ENCODE peak calls at places on chromosomes 6 and 20, in ten cellular contexts. G is GM23338, T is left ventricle myocardium inferior, W is uterus, J is tibial artery, L is IMR-90, N is psoas muscle, X is heart right ventricle, Y is ovary, A is spleen. S is an unnamed sample.

GRCh38 chr20:31496761-31497295 is 17.4 kb upstream of the HM13 start:
- DNase-seq in G (no peak), T (peak), W (peak), J (peak), L (no peak), N (peak), X (peak), Y (peak), A (no peak), S (no peak)

GRCh38 chr20:32960222-32960518 is 44.1 kb downstream of the SUN5 start:
- DNase-seq in G (no peak), T (no peak), W (no peak), J (no peak), L (no peak), N (no peak), X (no peak), Y (no peak), A (no peak), S (no peak)

GRCh38 chr6:124917769-124918168 is 44.5 kb upstream of the RNF217 start:
- DNase-seq in G (no peak), T (no peak), W (no peak), J (no peak), L (no peak), N (no peak), X (no peak), Y (no peak), A (no peak), S (no peak)

GRCh38 chr6:35534396-35535170 is 21.9 kb upstream of the TULP1 start:
- DNase-seq in G (peak), T (no peak), W (no peak), J (no peak), L (no peak), N (no peak), X (no peak), Y (no peak), A (no peak), S (no peak)

GRCh38 chr6:104689551-104690205 is 170.0 kb downstream of the HACE1 start:
- DNase-seq in G (no peak), T (no peak), W (no peak), J (no peak), L (peak), N (no peak), X (no peak), Y (no peak), A (no peak), S (peak)

GRCh38 chr20:49281059-49281912 is 3.4 kb upstream of the ZNFX1 start:
- DNase-seq in G (peak), T (no peak), W (no peak), J (no peak), L (no peak), N (no peak), X (no peak), Y (no peak), A (no peak), S (peak)

GRCh38 chr20:4154958-4155411 is 139.6 kb upstream of the RNF24 start:
- DNase-seq in G (no peak), T (no peak), W (no peak), J (no peak), L (no peak), N (no peak), X (peak), Y (no peak), A (peak), S (no peak)

GRCh38 chr6:56854086-56854485 is 100.8 kb upstream of the BEND6 start:
- DNase-seq in G (no peak), T (no peak), W (no peak), J (no peak), L (no peak), N (no peak), X (no peak), Y (no peak), A (no peak), S (no peak)

GRCh38 chr6:75223461-75223860 is 17.6 kb upstream of the COL12A1 start:
- DNase-seq in G (no peak), T (no peak), W (no peak), J (no peak), L (no peak), N (no peak), X (no peak), Y (no peak), A (no peak), S (no peak)

GRCh38 chr20:34458631-34459030 is 57.6 kb upstream of the DYNLRB1 start:
- DNase-seq in G (no peak), T (no peak), W (no peak), J (no peak), L (peak), N (no peak), X (no peak), Y (no peak), A (no peak), S (no peak)

GRCh38 chr6:157019733-157020132 is 242.6 kb downstream of the ARID1B start:
- DNase-seq in G (no peak), T (no peak), W (no peak), J (no peak), L (peak), N (no peak), X (no peak), Y (no peak), A (no peak), S (peak)

GRCh38 chr20:64155258-64156135 is 8.8 kb upstream of the MYT1 start:
- DNase-seq in G (no peak), T (no peak), W (no peak), J (no peak), L (no peak), N (no peak), X (no peak), Y (no peak), A (no peak), S (no peak)

GRCh38 chr6:105675715-105676397 is 273.0 kb upstream of the PREP start:
- DNase-seq in G (no peak), T (no peak), W (no peak), J (no peak), L (peak), N (no peak), X (no peak), Y (no peak), A (no peak), S (peak)

GRCh38 chr6:145118224-145118623 is 617.1 kb downstream of the EPM2A start:
- DNase-seq in G (no peak), T (no peak), W (no peak), J (no peak), L (no peak), N (no peak), X (no peak), Y (no peak), A (no peak), S (no peak)

GRCh38 chr6:163419413-163420314 is 5.1 kb downstream of the QKI start:
- DNase-seq in G (no peak), T (no peak), W (no peak), J (no peak), L (peak), N (no peak), X (no peak), Y (no peak), A (no peak), S (peak)

GRCh38 chr20:56247954-56248782 is at the start of gene MC3R:
- DNase-seq in G (peak), T (no peak), W (no peak), J (no peak), L (peak), N (no peak), X (peak), Y (peak), A (no peak), S (peak)

GRCh38 chr6:36915599-36915998 is 29.8 kb downstream of the C6orf89 start:
- DNase-seq in G (no peak), T (no peak), W (no peak), J (no peak), L (no peak), N (no peak), X (no peak), Y (no peak), A (no peak), S (no peak)

GRCh38 chr6:105832358-105832757 is 253.8 kb upstream of the PRDM1 start:
- DNase-seq in G (no peak), T (no peak), W (no peak), J (no peak), L (no peak), N (no peak), X (no peak), Y (no peak), A (no peak), S (no peak)

GRCh38 chr6:84774174-84775158 is 10.1 kb upstream of the TBX18 start:
- DNase-seq in G (peak), T (peak), W (no peak), J (peak), L (no peak), N (peak), X (peak), Y (peak), A (peak), S (no peak)

GRCh38 chr6:12208190-12208589 is 82.0 kb upstream of the EDN1 start:
- DNase-seq in G (no peak), T (peak), W (no peak), J (peak), L (peak), N (no peak), X (no peak), Y (no peak), A (peak), S (peak)

GRCh38 chr6:124319410-124319809 is 515.7 kb downstream of the NKAIN2 start:
- DNase-seq in G (no peak), T (no peak), W (no peak), J (no peak), L (no peak), N (no peak), X (no peak), Y (no peak), A (no peak), S (no peak)

GRCh38 chr20:2869381-2869780 is 3.9 kb upstream of the PTPRA start:
- DNase-seq in G (no peak), T (no peak), W (no peak), J (no peak), L (no peak), N (no peak), X (no peak), Y (no peak), A (no peak), S (no peak)

GRCh38 chr6:158061709-158062461 is 80.2 kb downstream of the SYNJ2 start:
- DNase-seq in G (no peak), T (peak), W (no peak), J (no peak), L (no peak), N (no peak), X (no peak), Y (no peak), A (peak), S (no peak)

GRCh38 chr20:58553841-58554240 is 38.6 kb upstream of the APCDD1L start:
- DNase-seq in G (no peak), T (no peak), W (peak), J (no peak), L (peak), N (peak), X (no peak), Y (peak), A (no peak), S (no peak)

GRCh38 chr6:47679507-47679906 is 18.9 kb upstream of the ADGRF4 start:
- DNase-seq in G (no peak), T (no peak), W (no peak), J (no peak), L (no peak), N (no peak), X (no peak), Y (no peak), A (no peak), S (no peak)

GRCh38 chr6:17622144-17622543 is 22.0 kb downstream of the FAM8A1 start:
- DNase-seq in G (no peak), T (no peak), W (no peak), J (no peak), L (no peak), N (no peak), X (peak), Y (no peak), A (no peak), S (no peak)

GRCh38 chr6:45801471-45802289 is 214.0 kb downstream of the CLIC5 start:
- DNase-seq in G (no peak), T (no peak), W (no peak), J (no peak), L (no peak), N (no peak), X (no peak), Y (no peak), A (no peak), S (no peak)

GRCh38 chr6:46419576-46420002 is 71.7 kb downstream of the RCAN2 start:
- DNase-seq in G (peak), T (no peak), W (peak), J (peak), L (peak), N (no peak), X (peak), Y (peak), A (no peak), S (peak)

GRCh38 chr20:31707994-31708744 is 14.5 kb downstream of the BCL2L1 start:
- DNase-seq in G (peak), T (peak), W (no peak), J (peak), L (no peak), N (peak), X (peak), Y (no peak), A (peak), S (peak)

GRCh38 chr6:10545482-10545881 is 24.3 kb downstream of the GCNT2 start:
- DNase-seq in G (no peak), T (no peak), W (no peak), J (no peak), L (no peak), N (no peak), X (no peak), Y (no peak), A (no peak), S (no peak)
- H3K27ac ChIP-seq in G (no peak), T (peak), W (no peak), J (no peak), L (no peak), N (no peak), X (no peak), Y (no peak), A (no peak), S (no peak)

DNA sequence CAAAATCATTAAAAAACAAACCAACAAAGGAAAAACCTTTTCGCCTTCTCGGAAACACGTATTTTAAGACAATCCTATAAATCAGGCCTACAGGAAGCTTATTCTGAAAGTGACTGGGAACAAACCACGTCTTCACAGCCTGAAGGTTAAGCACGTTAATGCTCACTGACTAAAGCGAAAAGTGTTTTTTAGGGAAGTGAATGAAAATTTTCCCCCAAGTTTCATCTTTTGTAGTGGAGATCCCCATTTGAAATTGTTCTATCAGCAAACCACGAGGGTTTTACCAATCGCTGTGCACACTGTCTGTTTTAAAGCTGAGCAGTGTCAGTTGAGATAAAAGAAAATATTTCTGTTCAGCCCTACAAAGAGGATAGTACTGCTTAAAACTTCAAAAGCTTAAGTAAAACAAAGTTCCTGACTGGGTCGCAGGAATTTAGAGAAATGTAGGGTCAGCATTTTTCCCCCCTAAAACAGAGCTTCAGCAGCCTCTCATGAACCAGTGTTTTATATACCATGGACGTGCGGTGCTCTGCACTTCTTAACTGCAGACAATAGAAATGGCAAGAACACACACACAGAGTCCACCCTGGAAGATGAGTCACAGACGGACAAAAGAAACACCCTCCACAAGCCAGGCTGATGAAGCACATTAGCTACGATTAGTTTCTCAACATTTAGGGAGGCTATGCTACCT is 34.9 kb downstream of the SLC22A23 start:
- DNase-seq in G (no peak), T (no peak), W (peak), J (no peak), L (peak), N (no peak), X (no peak), Y (no peak), A (no peak), S (peak)
- H3K4me3 ChIP-seq in G (no peak), T (no peak), W (no peak), J (no peak), L (no peak), N (no peak), X (no peak), Y (no peak), A (no peak), S (no peak)

GRCh38 chr6:69816569-69816968 is 19.8 kb upstream of the LMBRD1 start:
- DNase-seq in G (peak), T (no peak), W (no peak), J (no peak), L (no peak), N (no peak), X (no peak), Y (no peak), A (no peak), S (no peak)
- TF ChIP-seq CTCF in G (no peak), T (no peak), W (no peak), J (no peak), L (no peak), N (no peak), X (no peak), Y (no peak), A (no peak), S (no peak)

DNA sequence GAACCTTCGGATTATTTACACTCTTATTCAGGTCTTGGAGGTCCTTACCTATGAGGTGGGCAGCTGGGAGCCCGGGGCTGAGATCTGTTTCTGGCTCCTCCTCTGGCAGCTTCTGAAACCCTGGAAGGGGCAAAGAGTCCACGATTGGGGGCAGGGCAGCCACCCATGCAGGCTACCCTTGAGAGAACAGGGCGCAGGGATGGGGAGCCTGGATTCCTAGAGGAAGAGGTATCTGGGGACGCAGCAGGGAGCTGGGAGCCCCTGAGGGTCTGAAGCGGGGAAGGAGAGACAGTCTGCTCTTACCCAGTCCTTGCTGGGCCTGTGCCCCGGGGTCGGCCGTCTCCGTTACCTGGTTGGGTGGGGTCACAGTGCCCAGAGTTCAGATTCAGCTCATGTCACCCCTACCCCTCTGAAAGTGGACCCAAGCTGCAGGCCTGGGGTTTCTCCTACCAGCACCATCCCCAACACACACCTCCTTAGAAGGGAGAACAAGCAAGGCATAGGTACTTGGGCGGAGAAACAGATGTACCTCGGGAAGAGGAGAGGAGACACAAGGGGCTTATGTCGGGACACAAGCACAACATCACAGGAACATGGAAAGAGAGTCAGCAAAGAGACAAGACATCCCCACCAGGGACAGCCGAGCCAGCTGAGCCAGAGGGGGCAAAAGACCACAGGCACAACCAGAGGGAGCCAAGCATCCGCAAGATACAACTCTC is 554 bp downstream of the LTB start:
- DNase-seq in G (peak), T (no peak), W (no peak), J (no peak), L (no peak), N (no peak), X (no peak), Y (no peak), A (peak), S (no peak)
- H3K27ac ChIP-seq in G (no peak), T (peak), W (peak), J (peak), L (peak), N (peak), X (peak), Y (peak), A (peak), S (no peak)

GRCh38 chr20:8219403-8219802 is 87.3 kb downstream of the PLCB1 start:
- DNase-seq in G (no peak), T (no peak), W (no peak), J (no peak), L (no peak), N (no peak), X (no peak), Y (no peak), A (no peak), S (no peak)
- H3K4me3 ChIP-seq in G (no peak), T (no peak), W (no peak), J (no peak), L (no peak), N (no peak), X (no peak), Y (no peak), A (no peak), S (no peak)

DNA sequence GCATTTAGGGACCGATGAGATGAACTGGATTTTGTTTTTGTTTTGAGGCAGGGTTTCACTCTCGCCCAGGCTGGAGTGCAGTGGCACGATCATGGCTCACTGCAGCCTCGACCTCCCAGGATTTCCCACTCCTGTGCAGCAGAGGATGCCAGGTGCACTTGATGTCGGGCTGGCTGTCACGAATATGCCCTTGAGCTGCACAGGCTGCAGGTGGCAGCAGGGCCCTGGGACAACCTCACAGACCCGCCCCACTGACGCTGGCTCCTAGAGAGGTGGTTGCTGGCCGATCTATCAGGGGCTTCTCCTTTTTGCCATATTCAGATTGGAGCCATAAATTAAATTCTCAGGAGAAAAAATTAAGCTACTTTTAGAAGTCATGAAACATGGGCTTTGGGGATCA is 32.2 kb downstream of the NQO2 start:
- DNase-seq in G (no peak), T (no peak), W (no peak), J (no peak), L (no peak), N (no peak), X (no peak), Y (no peak), A (no peak), S (no peak)
- TF ChIP-seq CTCF in G (peak), T (no peak), W (no peak), J (no peak), L (no peak), N (no peak), X (no peak), Y (no peak), A (no peak), S (no peak)

GRCh38 chr6:118645395-118645794 is 6.0 kb downstream of the CEP85L start:
- DNase-seq in G (no peak), T (no peak), W (no peak), J (no peak), L (no peak), N (peak), X (no peak), Y (peak), A (no peak), S (no peak)
- H3K27ac ChIP-seq in G (no peak), T (no peak), W (no peak), J (no peak), L (no peak), N (no peak), X (no peak), Y (no peak), A (no peak), S (no peak)

DNA sequence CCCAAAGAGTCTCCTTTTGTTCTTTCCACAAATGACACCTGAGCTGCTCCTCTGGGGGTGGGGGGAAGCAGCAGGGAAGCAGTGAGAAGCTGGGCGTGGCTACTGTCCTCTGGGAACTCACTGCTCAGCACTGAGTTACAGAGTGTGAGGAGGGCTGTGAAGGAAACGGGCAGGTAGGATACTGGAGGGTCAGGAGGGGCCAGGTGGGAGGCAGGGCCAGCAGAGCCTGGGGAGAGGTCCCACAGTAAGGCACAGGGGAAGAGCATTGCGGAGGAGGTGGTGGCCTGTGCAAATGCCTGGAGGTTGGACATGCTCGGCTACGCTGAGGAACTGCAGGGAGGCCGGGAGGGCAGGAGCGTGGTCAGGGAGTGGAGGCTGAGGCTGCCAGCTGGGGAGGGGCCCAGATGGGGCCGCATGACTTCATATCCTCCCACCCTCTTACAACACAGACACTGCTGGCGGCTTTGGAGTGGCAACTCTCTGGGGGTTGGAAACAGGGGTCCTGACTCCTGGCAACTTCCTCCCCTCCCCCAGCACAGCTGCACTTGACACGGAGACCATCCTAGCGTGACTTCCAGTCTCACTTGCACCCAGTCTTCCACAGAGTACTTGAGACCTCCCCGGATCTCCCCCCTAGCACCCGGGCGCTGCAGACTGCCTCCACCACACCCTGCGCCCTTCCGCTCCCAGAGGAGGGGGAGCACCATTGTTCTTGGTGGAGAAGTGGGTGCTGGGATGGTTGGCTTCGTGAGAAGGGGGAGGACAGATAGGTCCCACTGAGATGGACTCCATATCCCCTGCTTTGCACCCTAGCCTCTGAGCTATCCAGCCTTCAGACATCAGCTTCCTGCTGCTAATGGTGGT is 34.2 kb downstream of the RBM38 start:
- DNase-seq in G (no peak), T (no peak), W (no peak), J (no peak), L (peak), N (peak), X (no peak), Y (no peak), A (peak), S (no peak)
- H3K4me3 ChIP-seq in G (no peak), T (peak), W (no peak), J (no peak), L (no peak), N (no peak), X (no peak), Y (no peak), A (no peak), S (no peak)

S was measured in PC-3.